ENCODE peak calls at places on chromosomes 16 and 17, in seven cellular contexts. V is mammary epithelial cell; S is fibroblast of gingiva; B is cardiac fibroblast; G is HEK293T; D is CD8-positive, alpha-beta memory T cell; C is NCI-H1092. Y is an unnamed sample.

GRCh38 chr16:8850279-8850885 is 18.4 kb downstream of the CARHSP1 start:
- DNase-seq in V (peak), S (peak), B (peak), G (no peak), D (no peak), C (no peak), Y (no peak)

GRCh38 chr17:41650794-41651624 is 26.6 kb upstream of the KRT17 start:
- DNase-seq in V (peak), S (no peak), B (no peak), G (no peak), D (no peak), C (no peak), Y (no peak)

GRCh38 chr17:39208136-39208535 is 8.1 kb downstream of the RPL19 start:
- DNase-seq in V (no peak), S (no peak), B (no peak), G (no peak), D (no peak), C (no peak), Y (peak)

GRCh38 chr17:32806646-32807045 is 70.3 kb downstream of the MYO1D start:
- DNase-seq in V (peak), S (no peak), B (no peak), G (no peak), D (no peak), C (no peak), Y (no peak)

GRCh38 chr17:75031972-75032895 is 14.5 kb downstream of the ATP5PD start:
- DNase-seq in V (peak), S (peak), B (peak), G (peak), D (peak), C (peak), Y (peak)

GRCh38 chr17:20213429-20213828 is 204.3 kb downstream of the SPECC1 start:
- DNase-seq in V (no peak), S (no peak), B (no peak), G (no peak), D (no peak), C (no peak), Y (no peak)

GRCh38 chr17:57484081-57484666 is 227.9 kb downstream of the MSI2 start:
- DNase-seq in V (no peak), S (peak), B (peak), G (no peak), D (no peak), C (no peak), Y (no peak)

GRCh38 chr16:89199241-89200123 is 855 bp downstream of the SLC22A31 start:
- DNase-seq in V (no peak), S (no peak), B (no peak), G (no peak), D (no peak), C (no peak), Y (no peak)

GRCh38 chr17:410674-411401 is 58.2 kb upstream of the RPH3AL start:
- DNase-seq in V (no peak), S (no peak), B (peak), G (no peak), D (peak), C (no peak), Y (peak)

GRCh38 chr16:29710227-29711219 is 31.5 kb downstream of the QPRT start:
- DNase-seq in V (peak), S (peak), B (peak), G (peak), D (peak), C (no peak), Y (peak)

GRCh38 chr17:27565874-27566672 is 64.9 kb upstream of the LGALS9 start:
- DNase-seq in V (no peak), S (no peak), B (no peak), G (no peak), D (no peak), C (no peak), Y (no peak)

GRCh38 chr17:29526322-29526721 is 40.5 kb downstream of the ABHD15 start:
- DNase-seq in V (no peak), S (peak), B (no peak), G (no peak), D (no peak), C (no peak), Y (no peak)

GRCh38 chr16:13148836-13149235 is 247.4 kb downstream of the SHISA9 start:
- DNase-seq in V (no peak), S (no peak), B (no peak), G (no peak), D (no peak), C (no peak), Y (no peak)

GRCh38 chr17:69508814-69509213 is 94.3 kb downstream of the MAP2K6 start:
- DNase-seq in V (no peak), S (no peak), B (no peak), G (no peak), D (no peak), C (no peak), Y (no peak)

GRCh38 chr17:37092701-37093100 is 143.9 kb downstream of the AATF start:
- DNase-seq in V (no peak), S (no peak), B (no peak), G (no peak), D (no peak), C (no peak), Y (no peak)

GRCh38 chr17:8382880-8383142 is 182 bp downstream of the RPL26 start:
- DNase-seq in V (no peak), S (no peak), B (no peak), G (no peak), D (no peak), C (no peak), Y (no peak)

GRCh38 chr16:19688396-19689024 is 29.5 kb downstream of the KNOP1 start:
- DNase-seq in V (peak), S (no peak), B (no peak), G (no peak), D (no peak), C (no peak), Y (no peak)

GRCh38 chr17:39196191-39196819 is 1.2 kb downstream of the CACNB1 start:
- DNase-seq in V (peak), S (no peak), B (no peak), G (no peak), D (no peak), C (no peak), Y (no peak)

GRCh38 chr17:64115871-64116534 is 13.9 kb downstream of the ERN1 start:
- DNase-seq in V (peak), S (peak), B (peak), G (no peak), D (no peak), C (no peak), Y (no peak)

GRCh38 chr16:16084874-16085273 is 135.5 kb downstream of the ABCC1 start:
- DNase-seq in V (no peak), S (no peak), B (no peak), G (no peak), D (no peak), C (no peak), Y (no peak)

GRCh38 chr17:65914784-65915342 is 277.1 kb downstream of the CEP112 start:
- DNase-seq in V (peak), S (no peak), B (no peak), G (no peak), D (no peak), C (no peak), Y (no peak)

GRCh38 chr17:16444258-16444886 is 29.0 kb downstream of the TRPV2 start:
- DNase-seq in V (no peak), S (no peak), B (no peak), G (no peak), D (no peak), C (no peak), Y (no peak)

GRCh38 chr17:36464765-36465088 is 21.8 kb upstream of the ZNHIT3 start:
- DNase-seq in V (no peak), S (no peak), B (no peak), G (no peak), D (no peak), C (no peak), Y (no peak)

GRCh38 chr16:79752421-79752820 is 151.9 kb upstream of the MAF start:
- DNase-seq in V (peak), S (peak), B (no peak), G (no peak), D (no peak), C (no peak), Y (no peak)

GRCh38 chr17:7782237-7782636 is 51.8 kb upstream of the KDM6B start:
- DNase-seq in V (peak), S (peak), B (peak), G (no peak), D (no peak), C (no peak), Y (no peak)

GRCh38 chr17:57566724-57567123 is 178.4 kb downstream of the CCDC182 start:
- DNase-seq in V (peak), S (no peak), B (no peak), G (no peak), D (no peak), C (peak), Y (no peak)

GRCh38 chr16:49560018-49560830 is 186.6 kb downstream of the C16orf78 start:
- DNase-seq in V (no peak), S (peak), B (peak), G (no peak), D (no peak), C (no peak), Y (no peak)

GRCh38 chr17:81636505-81637288 is at the start of the genes NPLOC4 and TSPAN10:
- DNase-seq in V (peak), S (peak), B (peak), G (peak), D (peak), C (peak), Y (peak)

GRCh38 chr16:3576211-3576610 is 992 bp downstream of the NLRC3 start:
- DNase-seq in V (no peak), S (no peak), B (no peak), G (no peak), D (peak), C (no peak), Y (no peak)

GRCh38 chr16:72009779-72010178 is 1.2 kb downstream of the DHODH start:
- DNase-seq in V (no peak), S (no peak), B (no peak), G (no peak), D (no peak), C (no peak), Y (no peak)

GRCh38 chr17:3885970-3886369 is 6.9 kb downstream of the CAMKK1 start:
- DNase-seq in V (no peak), S (peak), B (peak), G (no peak), D (no peak), C (no peak), Y (peak)

GRCh38 chr17:61399131-61400057 is at the start of gene TBX2:
- DNase-seq in V (peak), S (peak), B (peak), G (peak), D (peak), C (no peak), Y (no peak)

GRCh38 chr17:72580321-72581127 is 459.7 kb downstream of the SOX9 start:
- DNase-seq in V (peak), S (no peak), B (no peak), G (no peak), D (no peak), C (peak), Y (no peak)

GRCh38 chr17:59803377-59803757 is 89.4 kb downstream of the TUBD1 start:
- DNase-seq in V (no peak), S (peak), B (no peak), G (no peak), D (no peak), C (no peak), Y (no peak)

GRCh38 chr16:31127182-31127581 is 8.3 kb downstream of the PRSS8 start:
- DNase-seq in V (no peak), S (no peak), B (no peak), G (no peak), D (no peak), C (no peak), Y (no peak)

GRCh38 chr16:62225675-62226074 is 189.4 kb upstream of the CDH8 start:
- DNase-seq in V (peak), S (no peak), B (peak), G (peak), D (no peak), C (peak), Y (no peak)

GRCh38 chr16:73066927-73067670 is 19.2 kb upstream of the ZFHX3 start:
- DNase-seq in V (no peak), S (no peak), B (peak), G (no peak), D (no peak), C (no peak), Y (no peak)

GRCh38 chr16:10886739-10887269 is 9.8 kb downstream of the CIITA start:
- DNase-seq in V (no peak), S (no peak), B (no peak), G (no peak), D (no peak), C (no peak), Y (no peak)

Y was measured in naive thymus-derived CD8-positive, alpha-beta T cell.